ENCODE peak calls at places on chromosomes 5 and 9, in seven cellular contexts. B is SK-N-SH, K is HepG2, H is tibial nerve, I is H1, X is ovary, N is esophagus muscularis mucosa. O is an unnamed sample.

GRCh38 chr5:135565691-135566421 is 12.9 kb downstream of the CXCL14 start:
- DNase-seq in B (peak; percentile 60), K (peak; percentile 42), H (peak; percentile 60), I (no peak), X (no peak), N (no peak), O (peak; percentile 74)

GRCh38 chr9:77251050-77251449 is 73.7 kb downstream of the VPS13A start:
- DNase-seq in B (no peak), K (no peak), H (no peak), I (no peak), X (no peak), N (no peak), O (no peak)

GRCh38 chr5:177359860-177360259 is 2.1 kb downstream of the RGS14 start:
- DNase-seq in B (no peak), K (no peak), H (no peak), I (no peak), X (no peak), N (no peak), O (no peak)

GRCh38 chr9:68844623-68845612 is 139.9 kb downstream of the PIP5K1B start:
- DNase-seq in B (peak; percentile 12), K (peak; percentile 25), H (no peak), I (no peak), X (peak; percentile 30), N (no peak), O (no peak)

GRCh38 chr5:31193591-31194457 is at the start of gene CDH6:
- DNase-seq in B (peak; percentile 75), K (no peak), H (no peak), I (peak; percentile 81), X (no peak), N (no peak), O (no peak)

GRCh38 chr5:175531361-175531760 is 53.0 kb downstream of the SFXN1 start:
- DNase-seq in B (no peak), K (no peak), H (no peak), I (no peak), X (no peak), N (no peak), O (no peak)

GRCh38 chr9:133731876-133732321 is 6.3 kb downstream of the SARDH start:
- DNase-seq in B (peak; percentile 81), K (peak; percentile 60), H (no peak), I (no peak), X (no peak), N (no peak), O (peak; percentile 63)

GRCh38 chr5:103465891-103466290 is 96.7 kb downstream of the NUDT12 start:
- DNase-seq in B (no peak), K (no peak), H (no peak), I (no peak), X (no peak), N (no peak), O (no peak)

GRCh38 chr5:172377856-172378255 is 76.5 kb downstream of the SH3PXD2B start:
- DNase-seq in B (no peak), K (no peak), H (no peak), I (no peak), X (no peak), N (no peak), O (no peak)

GRCh38 chr5:169385636-169386035 is 84.7 kb upstream of the SLIT3 start:
- DNase-seq in B (no peak), K (no peak), H (no peak), I (no peak), X (no peak), N (no peak), O (no peak)

GRCh38 chr9:93225417-93225816 is 41.5 kb downstream of the WNK2 start:
- DNase-seq in B (no peak), K (no peak), H (no peak), I (no peak), X (no peak), N (no peak), O (no peak)

GRCh38 chr5:72703876-72704275 is 112.6 kb upstream of the TNPO1 start:
- DNase-seq in B (no peak), K (no peak), H (no peak), I (no peak), X (no peak), N (no peak), O (no peak)

GRCh38 chr9:123069010-123069481 is 35.6 kb downstream of the GPR21 start:
- DNase-seq in B (no peak), K (no peak), H (no peak), I (no peak), X (no peak), N (no peak), O (no peak)

GRCh38 chr9:16866542-16866941 is 3.9 kb downstream of the BNC2 start:
- DNase-seq in B (no peak), K (no peak), H (no peak), I (no peak), X (no peak), N (no peak), O (no peak)

GRCh38 chr9:127700594-127701255 is 6.1 kb upstream of the CFAP157 start:
- DNase-seq in B (no peak), K (no peak), H (no peak), I (no peak), X (no peak), N (no peak), O (no peak)

GRCh38 chr5:129345213-129345925 is 114.7 kb upstream of the ADAMTS19 start:
- DNase-seq in B (no peak), K (no peak), H (no peak), I (no peak), X (no peak), N (no peak), O (no peak)

GRCh38 chr5:135448071-135448704 is 1.0 kb upstream of the DCANP1 start:
- DNase-seq in B (no peak), K (no peak), H (no peak), I (peak; percentile 21), X (no peak), N (no peak), O (no peak)

GRCh38 chr9:88997646-88998045 is 6.4 kb downstream of the S1PR3 start:
- DNase-seq in B (peak; percentile 71), K (no peak), H (no peak), I (no peak), X (no peak), N (no peak), O (no peak)

GRCh38 chr9:125428060-125428481 is 166.4 kb downstream of the GAPVD1 start:
- DNase-seq in B (peak; percentile 49), K (no peak), H (no peak), I (no peak), X (no peak), N (no peak), O (no peak)

GRCh38 chr5:74251106-74252032 is 389.2 kb downstream of the ENC1 start:
- DNase-seq in B (no peak), K (peak; percentile 24), H (no peak), I (no peak), X (peak; percentile 70), N (peak; percentile 90), O (peak; percentile 50)

DNA sequence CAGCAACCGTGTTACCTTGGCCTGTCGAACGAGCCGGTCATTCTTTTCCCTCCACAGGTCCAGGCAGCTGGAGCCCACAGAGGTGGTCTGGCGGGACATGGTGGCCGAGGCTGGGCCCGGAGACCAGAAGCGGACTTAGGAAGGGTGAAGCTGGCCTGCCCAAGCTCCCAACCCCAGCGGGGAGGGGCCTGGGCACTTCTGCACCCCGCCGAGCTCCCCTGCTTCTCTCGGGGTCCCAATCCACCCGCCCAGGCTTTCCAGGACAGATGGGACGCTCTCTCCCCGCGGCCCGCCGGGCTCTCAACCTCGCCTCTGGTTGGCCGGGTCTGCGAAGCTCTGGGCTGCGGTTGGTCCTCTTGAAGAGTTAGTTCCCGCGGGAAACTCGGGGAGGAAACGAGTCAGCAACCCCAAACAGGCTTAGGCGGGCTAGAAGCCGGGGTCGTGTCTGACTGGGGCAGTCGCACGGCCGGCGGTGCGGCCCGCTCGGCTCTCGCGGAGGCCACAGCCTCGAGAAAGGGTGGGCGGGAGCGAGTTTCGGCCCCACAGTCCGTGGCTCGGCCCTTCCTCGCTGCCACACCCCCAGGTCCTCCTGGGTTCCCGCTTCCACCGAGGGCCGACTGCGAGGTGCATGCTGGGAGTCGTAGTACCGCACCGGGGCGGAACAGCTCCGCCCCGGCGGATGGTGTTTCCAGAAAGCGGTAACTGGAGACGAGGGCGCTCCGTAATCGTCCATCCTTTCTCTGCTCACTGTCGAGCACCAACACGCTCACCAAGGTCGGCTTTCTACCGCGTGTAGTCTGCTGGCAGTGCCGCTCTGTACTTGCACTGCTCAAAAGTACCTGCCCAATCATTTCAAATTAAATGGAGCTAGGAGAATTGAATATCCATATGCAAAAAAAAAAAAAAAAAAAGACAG is at the start of gene FANCG:
- DNase-seq in B (peak; percentile 94), K (peak; percentile 86), H (peak; percentile 69), I (peak; percentile 72), X (peak; percentile 86), N (peak; percentile 96), O (peak; percentile 94)
- TF ChIP-seq EP300 in B (no peak), K (no peak), H (peak; percentile 37), I (no peak), X (no peak), N (no peak), O (no peak)

DNA sequence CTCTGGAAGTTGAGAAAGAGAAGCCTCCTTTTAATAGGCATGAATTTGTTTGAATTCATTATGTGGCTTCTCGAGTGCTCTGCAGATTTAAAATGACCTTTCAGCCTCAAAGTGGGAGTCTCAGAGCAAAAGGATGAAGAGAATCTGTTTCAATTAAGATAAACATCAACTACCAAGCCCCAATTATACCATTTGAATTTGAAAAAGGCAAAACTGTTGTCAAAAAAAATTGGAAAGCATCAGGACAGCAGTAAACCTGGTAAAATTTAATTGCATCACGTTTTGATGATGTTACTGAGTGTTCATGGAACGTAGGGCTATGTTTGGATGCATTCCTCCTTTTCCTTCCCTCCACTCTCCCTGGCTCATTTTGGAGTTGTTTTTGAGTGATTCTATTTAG is 637.2 kb downstream of the PDE4D start:
- DNase-seq in B (no peak), K (no peak), H (no peak), I (no peak), X (no peak), N (no peak), O (no peak)
- TF ChIP-seq CTCF in B (no peak), K (no peak), H (no peak), I (no peak), X (no peak), N (no peak), O (no peak)

GRCh38 chr9:120778758-120779157 is 14.5 kb downstream of the FBXW2 start:
- DNase-seq in B (no peak), K (peak; percentile 90), H (no peak), I (no peak), X (no peak), N (no peak), O (no peak)
- TF ChIP-seq EP300 in B (no peak), K (peak; percentile 81), H (no peak), I (no peak), X (no peak), N (no peak), O (no peak)

DNA sequence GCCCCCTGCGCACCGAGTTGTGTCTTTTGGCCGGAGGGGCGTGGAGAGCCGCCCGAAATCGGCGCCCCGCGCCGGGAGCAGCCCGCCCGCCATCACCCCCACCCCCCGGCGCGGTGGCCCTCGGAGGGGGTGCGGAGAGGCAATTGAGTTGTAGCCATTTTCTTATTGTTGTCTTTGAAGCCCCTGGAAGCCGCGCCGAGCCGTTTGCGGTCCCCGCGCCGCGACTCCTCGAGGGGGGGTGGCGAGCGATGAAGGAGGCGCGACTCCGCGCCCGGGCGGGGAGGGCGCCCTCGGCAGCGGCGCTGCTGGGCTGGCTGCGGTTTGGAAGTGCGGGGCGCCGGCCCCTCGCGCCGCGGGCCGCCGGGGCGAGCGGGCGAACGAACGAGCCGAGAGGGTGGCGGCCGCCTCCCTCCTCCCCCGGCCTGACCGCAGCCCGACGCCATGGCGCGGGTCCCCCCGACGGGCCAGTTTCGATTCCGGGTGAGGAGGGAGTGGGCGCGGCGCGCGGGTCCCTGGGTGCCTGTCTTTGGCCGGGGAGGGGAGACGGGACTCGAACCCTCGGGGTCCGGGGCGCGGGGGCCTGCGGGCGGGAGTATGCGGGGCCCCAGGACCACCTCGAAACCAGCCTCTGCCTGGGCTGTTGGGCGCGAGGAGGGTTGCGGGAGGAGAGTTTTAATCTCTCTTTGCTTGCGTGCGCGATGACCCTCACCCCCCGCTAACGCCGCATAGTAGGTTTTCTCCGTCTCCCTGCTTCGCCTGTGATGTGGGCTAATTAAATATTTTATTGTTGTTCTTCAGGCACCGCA is 1.3 kb downstream of the TLE4 start:
- DNase-seq in B (peak; percentile 62), K (no peak), H (peak; percentile 16), I (no peak), X (peak; percentile 57), N (no peak), O (peak; percentile 57)
- TF ChIP-seq CTCF in B (no peak), K (no peak), H (no peak), I (no peak), X (no peak), N (no peak), O (no peak)

O was measured in upper lobe of left lung.